ENCODE peak calls at places on chromosomes 11 and 22, in eight cellular contexts. H, G, Q, M, D, U, F and N are unnamed samples.

GRCh38 chr11:134846776-134847722 is 435.0 kb upstream of the B3GAT1 start:
- DNase-seq in D (no peak), G (peak), U (no peak), Q (no peak), H (no peak), M (no peak), F (no peak), N (no peak)

GRCh38 chr22:50731811-50732624 is 6.0 kb upstream of the ACR start:
- DNase-seq in U (peak), F (peak), G (peak), D (peak), Q (peak), H (peak), M (peak), N (peak)

GRCh38 chr11:20275987-20276660 is 87.4 kb upstream of the HTATIP2 start:
- DNase-seq in Q (no peak), F (no peak), M (no peak), U (no peak), H (no peak), D (no peak), G (no peak), N (no peak)

GRCh38 chr11:16632295-16633200 is 105.9 kb upstream of the C11orf58 start:
- DNase-seq in H (peak), U (no peak), D (no peak), Q (peak), M (no peak), G (no peak), F (peak), N (no peak)

GRCh38 chr11:117876341-117877119 is at the start of gene FXYD6:
- DNase-seq in Q (no peak), M (no peak), G (peak), F (peak), H (peak), D (peak), U (peak), N (peak)

GRCh38 chr11:61048368-61049065 is 53.8 kb upstream of the CD5 start:
- DNase-seq in F (no peak), U (no peak), G (no peak), M (no peak), D (no peak), Q (no peak), H (no peak), N (no peak)

GRCh38 chr11:84437129-84438123 is 1151.3 kb upstream of the CCDC90B start:
- DNase-seq in F (no peak), D (peak), G (no peak), Q (peak), M (no peak), U (peak), H (no peak), N (peak)

GRCh38 chr11:45371251-45371749 is 85.2 kb upstream of the SYT13 start:
- DNase-seq in M (peak), Q (peak), U (peak), G (peak), D (peak), F (peak), H (peak), N (peak)

GRCh38 chr11:82823635-82824614 is 76.3 kb downstream of the PRCP start:
- DNase-seq in U (peak), M (no peak), D (no peak), Q (no peak), H (no peak), F (no peak), G (no peak), N (no peak)

GRCh38 chr11:65862191-65862735 is 2.0 kb downstream of the MUS81 start:
- DNase-seq in H (no peak), F (no peak), M (no peak), G (no peak), U (no peak), D (no peak), Q (no peak), N (peak)

GRCh38 chr11:127966821-127967220 is 620.5 kb downstream of the ETS1 start:
- DNase-seq in U (no peak), M (no peak), Q (no peak), D (no peak), H (no peak), G (no peak), F (no peak), N (no peak)

GRCh38 chr22:46534177-46534776 is 3.1 kb downstream of the CELSR1 start:
- DNase-seq in F (no peak), U (no peak), D (no peak), Q (no peak), H (no peak), G (no peak), M (no peak), N (no peak)

GRCh38 chr22:25397616-25398015 is 166.9 kb upstream of the GRK3 start:
- DNase-seq in U (no peak), G (no peak), H (no peak), M (no peak), F (no peak), D (no peak), Q (no peak), N (no peak)

GRCh38 chr11:126162286-126163030 is 49.0 kb downstream of the RPUSD4 start:
- DNase-seq in F (no peak), U (no peak), Q (no peak), M (no peak), G (no peak), D (no peak), H (no peak), N (no peak)

GRCh38 chr11:15901046-15901445 is 455.3 kb downstream of the SOX6 start:
- DNase-seq in G (peak), D (no peak), F (no peak), H (no peak), Q (no peak), U (no peak), M (no peak), N (peak)

GRCh38 chr22:47294222-47294532 is 531.7 kb downstream of the TBC1D22A start:
- DNase-seq in Q (peak), F (peak), D (no peak), H (no peak), M (no peak), G (no peak), U (no peak), N (no peak)

GRCh38 chr11:46160100-46160499 is 38.8 kb upstream of the PHF21A start:
- DNase-seq in D (no peak), H (no peak), G (no peak), Q (peak), U (no peak), M (no peak), F (no peak), N (no peak)